ENCODE peak calls at places on chromosomes 7 and 10, in six cellular contexts. One of them, this sample, is unnamed.

GRCh38 chr7:151694828-151695580 is 175.3 kb upstream of the RHEB start:
- DNase-seq in hepatocyte: peak
- DNase-seq in MM.1S: no peak
- DNase-seq in HCT116: no peak
- DNase-seq in GM23338: no peak
- DNase-seq in SK-N-SH: peak
- DNase-seq in this sample: no peak

GRCh38 chr7:32070406-32071360 is at the start of gene PDE1C:
- DNase-seq in hepatocyte: peak
- DNase-seq in MM.1S: no peak
- DNase-seq in HCT116: no peak
- DNase-seq in GM23338: peak
- DNase-seq in SK-N-SH: peak
- DNase-seq in this sample: peak

GRCh38 chr10:32166365-32166764 is 110.1 kb upstream of the KIF5B start:
- DNase-seq in hepatocyte: no peak
- DNase-seq in MM.1S: no peak
- DNase-seq in HCT116: no peak
- DNase-seq in GM23338: no peak
- DNase-seq in SK-N-SH: no peak
- DNase-seq in this sample: no peak

GRCh38 chr10:88120599-88121333 is 257.3 kb downstream of the PTEN start:
- DNase-seq in hepatocyte: no peak
- DNase-seq in MM.1S: no peak
- DNase-seq in HCT116: no peak
- DNase-seq in GM23338: no peak
- DNase-seq in SK-N-SH: no peak
- DNase-seq in this sample: no peak

GRCh38 chr7:4638781-4639575 is 43.1 kb upstream of the FOXK1 start:
- DNase-seq in hepatocyte: no peak
- DNase-seq in MM.1S: peak
- DNase-seq in HCT116: no peak
- DNase-seq in GM23338: no peak
- DNase-seq in SK-N-SH: no peak
- DNase-seq in this sample: no peak

GRCh38 chr7:55052081-55052480 is 33.3 kb downstream of the EGFR start:
- DNase-seq in hepatocyte: no peak
- DNase-seq in MM.1S: no peak
- DNase-seq in HCT116: no peak
- DNase-seq in GM23338: no peak
- DNase-seq in SK-N-SH: no peak
- DNase-seq in this sample: no peak

GRCh38 chr7:2516194-2516555 is 3.4 kb upstream of the LFNG start:
- DNase-seq in hepatocyte: no peak
- DNase-seq in MM.1S: no peak
- DNase-seq in HCT116: no peak
- DNase-seq in GM23338: no peak
- DNase-seq in SK-N-SH: no peak
- DNase-seq in this sample: no peak

GRCh38 chr7:1848911-1849311 is 178.8 kb downstream of the ELFN1 start:
- DNase-seq in hepatocyte: no peak
- DNase-seq in MM.1S: no peak
- DNase-seq in HCT116: no peak
- DNase-seq in GM23338: no peak
- DNase-seq in SK-N-SH: no peak
- DNase-seq in this sample: no peak

GRCh38 chr7:7948233-7948632 is 20.4 kb upstream of the GLCCI1 start:
- DNase-seq in hepatocyte: no peak
- DNase-seq in MM.1S: no peak
- DNase-seq in HCT116: no peak
- DNase-seq in GM23338: no peak
- DNase-seq in SK-N-SH: no peak
- DNase-seq in this sample: no peak

GRCh38 chr10:29636178-29636577 is 1.4 kb upstream of the SVIL start:
- DNase-seq in hepatocyte: no peak
- DNase-seq in MM.1S: no peak
- DNase-seq in HCT116: no peak
- DNase-seq in GM23338: no peak
- DNase-seq in SK-N-SH: no peak
- DNase-seq in this sample: no peak

GRCh38 chr10:30736685-30737232 is 107.2 kb upstream of the LYZL2 start:
- DNase-seq in hepatocyte: peak
- DNase-seq in MM.1S: no peak
- DNase-seq in HCT116: peak
- DNase-seq in GM23338: no peak
- DNase-seq in SK-N-SH: no peak
- DNase-seq in this sample: no peak

GRCh38 chr10:112517381-112517976 is 70.5 kb downstream of the VTI1A start:
- DNase-seq in hepatocyte: no peak
- DNase-seq in MM.1S: no peak
- DNase-seq in HCT116: peak
- DNase-seq in GM23338: no peak
- DNase-seq in SK-N-SH: no peak
- DNase-seq in this sample: no peak

GRCh38 chr7:82444220-82445049 is 858 bp upstream of the CACNA2D1 start:
- DNase-seq in hepatocyte: no peak
- DNase-seq in MM.1S: peak
- DNase-seq in HCT116: no peak
- DNase-seq in GM23338: peak
- DNase-seq in SK-N-SH: no peak
- DNase-seq in this sample: peak

GRCh38 chr10:63799511-63799910 is 278.3 kb downstream of the REEP3 start:
- DNase-seq in hepatocyte: no peak
- DNase-seq in MM.1S: no peak
- DNase-seq in HCT116: no peak
- DNase-seq in GM23338: no peak
- DNase-seq in SK-N-SH: no peak
- DNase-seq in this sample: no peak

GRCh38 chr10:61992683-61993629 is 91.5 kb downstream of the ARID5B start:
- DNase-seq in hepatocyte: peak
- DNase-seq in MM.1S: no peak
- DNase-seq in HCT116: no peak
- DNase-seq in GM23338: no peak
- DNase-seq in SK-N-SH: peak
- DNase-seq in this sample: no peak

GRCh38 chr7:120856621-120857352 is 1.2 kb downstream of the TSPAN12 start:
- DNase-seq in hepatocyte: peak
- DNase-seq in MM.1S: peak
- DNase-seq in HCT116: peak
- DNase-seq in GM23338: peak
- DNase-seq in SK-N-SH: peak
- DNase-seq in this sample: peak

GRCh38 chr10:11746883-11747539 is 4.8 kb downstream of the ECHDC3 start:
- DNase-seq in hepatocyte: no peak
- DNase-seq in MM.1S: no peak
- DNase-seq in HCT116: no peak
- DNase-seq in GM23338: no peak
- DNase-seq in SK-N-SH: no peak
- DNase-seq in this sample: no peak

GRCh38 chr10:99382181-99382580 is 48.2 kb downstream of the GOT1 start:
- DNase-seq in hepatocyte: no peak
- DNase-seq in MM.1S: peak
- DNase-seq in HCT116: no peak
- DNase-seq in GM23338: no peak
- DNase-seq in SK-N-SH: no peak
- DNase-seq in this sample: no peak

GRCh38 chr10:32957341-32958084 is 517 bp downstream of the ITGB1 start:
- DNase-seq in hepatocyte: peak
- DNase-seq in MM.1S: peak
- DNase-seq in HCT116: no peak
- DNase-seq in GM23338: peak
- DNase-seq in SK-N-SH: peak
- DNase-seq in this sample: peak

GRCh38 chr7:101598981-101599681 is 30.0 kb downstream of the MYL10 start:
- DNase-seq in hepatocyte: no peak
- DNase-seq in MM.1S: no peak
- DNase-seq in HCT116: no peak
- DNase-seq in GM23338: no peak
- DNase-seq in SK-N-SH: peak
- DNase-seq in this sample: no peak

GRCh38 chr10:282294-283139 is 147.3 kb downstream of the ZMYND11 start:
- DNase-seq in hepatocyte: no peak
- DNase-seq in MM.1S: no peak
- DNase-seq in HCT116: no peak
- DNase-seq in GM23338: no peak
- DNase-seq in SK-N-SH: no peak
- DNase-seq in this sample: no peak

GRCh38 chr7:28993371-28993770 is 35.2 kb upstream of the TRIL start:
- DNase-seq in hepatocyte: no peak
- DNase-seq in MM.1S: no peak
- DNase-seq in HCT116: no peak
- DNase-seq in GM23338: no peak
- DNase-seq in SK-N-SH: no peak
- DNase-seq in this sample: no peak

GRCh38 chr7:149241695-149242094 is 2.2 kb downstream of the ZNF212 start:
- DNase-seq in hepatocyte: no peak
- DNase-seq in MM.1S: no peak
- DNase-seq in HCT116: no peak
- DNase-seq in GM23338: no peak
- DNase-seq in SK-N-SH: no peak
- DNase-seq in this sample: no peak

GRCh38 chr10:6543431-6544005 is 36.6 kb downstream of the PRKCQ start:
- DNase-seq in hepatocyte: no peak
- DNase-seq in MM.1S: peak
- DNase-seq in HCT116: no peak
- DNase-seq in GM23338: no peak
- DNase-seq in SK-N-SH: no peak
- DNase-seq in this sample: no peak

GRCh38 chr10:110496553-110497437 is 912 bp upstream of the DUSP5 start:
- DNase-seq in hepatocyte: no peak
- DNase-seq in MM.1S: no peak
- DNase-seq in HCT116: no peak
- DNase-seq in GM23338: no peak
- DNase-seq in SK-N-SH: peak
- DNase-seq in this sample: no peak

DNA sequence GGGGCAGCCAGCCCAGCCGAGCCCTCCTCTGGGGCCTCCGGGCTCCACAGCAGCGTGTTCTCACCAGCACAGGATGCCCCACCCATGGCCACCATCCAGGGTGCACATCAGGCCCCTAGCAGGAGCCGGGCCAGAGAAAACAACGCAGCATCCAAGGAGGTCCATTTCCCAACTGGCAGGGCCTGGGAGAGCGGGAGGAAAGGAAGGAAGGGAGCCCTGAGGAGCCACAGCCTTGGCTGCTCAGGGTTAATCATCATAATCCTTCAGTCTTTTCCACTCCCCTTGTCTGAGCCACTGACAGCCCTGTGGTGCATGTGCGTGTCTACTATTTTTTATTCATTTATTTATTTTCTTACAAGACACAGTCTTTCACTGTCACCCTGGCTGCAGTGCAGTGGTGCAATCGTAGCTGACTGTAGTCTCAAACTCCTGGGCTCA is 3.6 kb downstream of the PLAC9 start:
- DNase-seq in hepatocyte: peak
- DNase-seq in MM.1S: no peak
- DNase-seq in HCT116: no peak
- DNase-seq in GM23338: peak
- DNase-seq in SK-N-SH: no peak
- DNase-seq in this sample: no peak
- H3K27ac ChIP-seq in hepatocyte: peak
- H3K27ac ChIP-seq in MM.1S: no peak
- H3K27ac ChIP-seq in HCT116: no peak
- H3K27ac ChIP-seq in GM23338: no peak
- H3K27ac ChIP-seq in SK-N-SH: no peak
- H3K27ac ChIP-seq in this sample: no peak

DNA sequence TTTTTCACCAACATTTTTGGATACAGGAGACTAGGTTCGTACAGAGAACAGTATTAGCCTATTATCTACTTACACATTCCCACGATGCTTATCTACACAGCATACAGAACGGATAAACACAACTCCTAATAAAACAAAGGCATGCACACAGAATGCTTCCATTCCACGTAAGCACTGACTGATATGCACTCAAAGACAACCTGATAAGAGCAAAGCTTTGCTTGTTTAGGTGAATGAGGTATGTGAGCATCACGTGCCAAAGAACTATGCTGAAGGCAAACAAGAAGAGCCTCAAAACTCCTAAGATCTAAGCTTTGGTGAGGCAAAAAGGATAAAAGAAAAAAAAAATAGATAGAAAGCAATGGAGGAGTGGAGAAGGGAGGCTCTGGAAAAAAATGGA is 413.5 kb upstream of the LRRN3 start:
- DNase-seq in hepatocyte: peak
- DNase-seq in MM.1S: no peak
- DNase-seq in HCT116: no peak
- DNase-seq in GM23338: no peak
- DNase-seq in SK-N-SH: no peak
- DNase-seq in this sample: no peak
- TF ChIP-seq EZH2phosphoT487 in hepatocyte: no peak
- TF ChIP-seq EZH2phosphoT487 in MM.1S: no peak
- TF ChIP-seq EZH2phosphoT487 in HCT116: no peak
- TF ChIP-seq EZH2phosphoT487 in GM23338: no peak
- TF ChIP-seq EZH2phosphoT487 in SK-N-SH: no peak
- TF ChIP-seq EZH2phosphoT487 in this sample: no peak

GRCh38 chr7:43520201-43520600 is 62.7 kb upstream of the STK17A start:
- DNase-seq in hepatocyte: no peak
- DNase-seq in MM.1S: no peak
- DNase-seq in HCT116: no peak
- DNase-seq in GM23338: no peak
- DNase-seq in SK-N-SH: no peak
- DNase-seq in this sample: no peak

GRCh38 chr7:43513236-43513635 is 69.7 kb upstream of the STK17A start:
- DNase-seq in hepatocyte: no peak
- DNase-seq in MM.1S: no peak
- DNase-seq in HCT116: no peak
- DNase-seq in GM23338: no peak
- DNase-seq in SK-N-SH: no peak
- DNase-seq in this sample: no peak

GRCh38 chr7:43522406-43523156 is 60.3 kb upstream of the STK17A start:
- DNase-seq in hepatocyte: no peak
- DNase-seq in MM.1S: no peak
- DNase-seq in HCT116: no peak
- DNase-seq in GM23338: no peak
- DNase-seq in SK-N-SH: no peak
- DNase-seq in this sample: no peak

GRCh38 chr7:43516581-43517342 is 66.1 kb upstream of the STK17A start:
- DNase-seq in hepatocyte: no peak
- DNase-seq in MM.1S: no peak
- DNase-seq in HCT116: no peak
- DNase-seq in GM23338: no peak
- DNase-seq in SK-N-SH: no peak
- DNase-seq in this sample: no peak

GRCh38 chr7:43517464-43517863 is 65.4 kb upstream of the STK17A start:
- DNase-seq in hepatocyte: no peak
- DNase-seq in MM.1S: no peak
- DNase-seq in HCT116: no peak
- DNase-seq in GM23338: no peak
- DNase-seq in SK-N-SH: no peak
- DNase-seq in this sample: no peak
- H3K27ac ChIP-seq in hepatocyte: no peak
- H3K27ac ChIP-seq in MM.1S: no peak
- H3K27ac ChIP-seq in HCT116: no peak
- H3K27ac ChIP-seq in GM23338: no peak
- H3K27ac ChIP-seq in SK-N-SH: no peak
- H3K27ac ChIP-seq in this sample: no peak

DNA sequence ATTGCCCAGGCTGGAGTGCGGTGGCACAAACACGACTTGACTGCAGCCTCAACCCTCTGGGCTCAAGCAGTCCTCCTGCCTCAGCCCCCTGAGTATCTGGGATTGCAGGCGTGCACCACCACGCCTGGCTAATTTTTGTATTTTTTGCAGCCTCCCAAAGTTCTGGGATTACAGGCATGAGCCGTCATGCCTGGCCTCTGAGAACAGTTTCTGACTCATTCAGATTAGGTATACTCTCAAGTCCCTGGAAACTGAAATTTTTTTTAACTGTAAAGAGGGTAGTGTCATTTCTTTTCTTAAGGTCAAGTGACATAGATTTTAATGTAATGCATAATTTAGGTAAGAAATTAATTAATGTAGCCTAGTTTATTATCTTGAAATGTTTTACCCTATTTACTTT is 104.7 kb downstream of the SEPTIN7 start:
- DNase-seq in hepatocyte: no peak
- DNase-seq in MM.1S: no peak
- DNase-seq in HCT116: no peak
- DNase-seq in GM23338: no peak
- DNase-seq in SK-N-SH: no peak
- DNase-seq in this sample: no peak
- TF ChIP-seq EZH2phosphoT487 in hepatocyte: no peak
- TF ChIP-seq EZH2phosphoT487 in MM.1S: no peak
- TF ChIP-seq EZH2phosphoT487 in HCT116: no peak
- TF ChIP-seq EZH2phosphoT487 in GM23338: no peak
- TF ChIP-seq EZH2phosphoT487 in SK-N-SH: no peak
- TF ChIP-seq EZH2phosphoT487 in this sample: no peak

This sample was measured in neural progenitor cell.